ENCODE peak calls at places on chromosomes 3 and 15, in six cellular contexts. One of them, this sample, is unnamed.

GRCh38 chr15:96851613-96852012 is 521.1 kb downstream of the NR2F2 start:
- DNase-seq in GM23338: no peak
- DNase-seq in breast epithelium: no peak
- DNase-seq in AG10803: no peak
- DNase-seq in transverse colon: no peak
- DNase-seq in heart left ventricle: no peak
- DNase-seq in this sample: no peak

GRCh38 chr3:45143673-45144670 is 2.2 kb downstream of the CDCP1 start:
- DNase-seq in AG10803: no peak
- DNase-seq in breast epithelium: no peak
- DNase-seq in GM23338: no peak
- DNase-seq in transverse colon: no peak
- DNase-seq in heart left ventricle: no peak
- DNase-seq in this sample: no peak

GRCh38 chr15:45669422-45669821 is 34.6 kb downstream of the SQOR start:
- DNase-seq in breast epithelium: no peak
- DNase-seq in GM23338: no peak
- DNase-seq in heart left ventricle: no peak
- DNase-seq in transverse colon: no peak
- DNase-seq in AG10803: no peak
- DNase-seq in this sample: no peak

GRCh38 chr3:128854382-128854939 is 25.0 kb upstream of the ACAD9 start:
- DNase-seq in heart left ventricle: no peak
- DNase-seq in GM23338: no peak
- DNase-seq in transverse colon: no peak
- DNase-seq in breast epithelium: no peak
- DNase-seq in AG10803: no peak
- DNase-seq in this sample: no peak

GRCh38 chr3:133494469-133494868 is 79.0 kb upstream of the CDV3 start:
- DNase-seq in GM23338: peak; percentile 76
- DNase-seq in heart left ventricle: no peak
- DNase-seq in transverse colon: no peak
- DNase-seq in AG10803: peak; percentile 9
- DNase-seq in breast epithelium: no peak
- DNase-seq in this sample: no peak

GRCh38 chr15:44231842-44232241 is 36.8 kb upstream of the FRMD5 start:
- DNase-seq in heart left ventricle: no peak
- DNase-seq in breast epithelium: no peak
- DNase-seq in AG10803: no peak
- DNase-seq in transverse colon: no peak
- DNase-seq in GM23338: no peak
- DNase-seq in this sample: no peak

GRCh38 chr3:134795776-134796312 is 784 bp downstream of the EPHB1 start:
- DNase-seq in transverse colon: no peak
- DNase-seq in AG10803: peak; percentile 52
- DNase-seq in breast epithelium: no peak
- DNase-seq in heart left ventricle: no peak
- DNase-seq in GM23338: peak; percentile 56
- DNase-seq in this sample: no peak

GRCh38 chr3:141894524-141895176 is 18.2 kb downstream of the ATP1B3 start:
- DNase-seq in AG10803: peak; percentile 89
- DNase-seq in transverse colon: no peak
- DNase-seq in heart left ventricle: no peak
- DNase-seq in breast epithelium: no peak
- DNase-seq in GM23338: no peak
- DNase-seq in this sample: no peak

GRCh38 chr15:72271895-72272212 is 500 bp downstream of the PARP6 start:
- DNase-seq in GM23338: peak; percentile 48
- DNase-seq in breast epithelium: no peak
- DNase-seq in heart left ventricle: no peak
- DNase-seq in transverse colon: no peak
- DNase-seq in AG10803: peak; percentile 3
- DNase-seq in this sample: no peak

GRCh38 chr15:35308802-35309201 is 223.7 kb upstream of the NANOGP8 start:
- DNase-seq in breast epithelium: no peak
- DNase-seq in heart left ventricle: peak; percentile 21
- DNase-seq in GM23338: no peak
- DNase-seq in transverse colon: peak; percentile 38
- DNase-seq in AG10803: peak; percentile 97
- DNase-seq in this sample: no peak

GRCh38 chr15:65365229-65365628 is 12.6 kb downstream of the IGDCC3 start:
- DNase-seq in AG10803: no peak
- DNase-seq in heart left ventricle: no peak
- DNase-seq in GM23338: peak; percentile 75
- DNase-seq in breast epithelium: no peak
- DNase-seq in transverse colon: no peak
- DNase-seq in this sample: no peak

DNA sequence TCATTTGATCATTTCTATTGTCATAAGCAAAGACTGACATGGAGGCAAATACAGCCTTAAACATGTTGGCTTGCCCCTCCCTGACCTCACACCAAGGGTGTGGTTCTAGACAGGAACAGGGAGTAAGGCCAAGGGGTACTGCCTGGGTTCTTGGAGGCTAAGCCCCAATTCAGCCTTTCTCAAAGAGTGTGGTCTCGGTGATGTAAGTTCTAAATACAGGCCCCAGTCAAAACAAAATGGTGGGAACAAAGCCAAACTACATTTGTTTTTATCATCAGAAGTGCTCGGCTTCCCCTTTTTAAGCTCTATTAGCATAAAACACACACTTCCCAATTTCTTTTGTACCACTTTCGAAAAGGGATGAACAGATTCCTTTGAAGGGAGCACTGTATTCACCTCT is 129.5 kb downstream of the ATP8B4 start:
- DNase-seq in transverse colon: no peak
- DNase-seq in heart left ventricle: peak; percentile 30
- DNase-seq in AG10803: no peak
- DNase-seq in GM23338: no peak
- DNase-seq in breast epithelium: no peak
- DNase-seq in this sample: no peak
- TF ChIP-seq CTCF in transverse colon: no peak
- TF ChIP-seq CTCF in heart left ventricle: no peak
- TF ChIP-seq CTCF in AG10803: no peak
- TF ChIP-seq CTCF in GM23338: no peak
- TF ChIP-seq CTCF in breast epithelium: no peak
- TF ChIP-seq CTCF in this sample: no peak

GRCh38 chr3:32153414-32154016 is 47.1 kb downstream of the GPD1L start:
- DNase-seq in transverse colon: no peak
- DNase-seq in heart left ventricle: no peak
- DNase-seq in GM23338: no peak
- DNase-seq in AG10803: no peak
- DNase-seq in breast epithelium: no peak
- DNase-seq in this sample: no peak

GRCh38 chr3:32155117-32155516 is 48.7 kb downstream of the GPD1L start:
- DNase-seq in GM23338: no peak
- DNase-seq in AG10803: no peak
- DNase-seq in breast epithelium: no peak
- DNase-seq in heart left ventricle: no peak
- DNase-seq in transverse colon: no peak
- DNase-seq in this sample: no peak

GRCh38 chr3:32148356-32148755 is 41.9 kb downstream of the GPD1L start:
- DNase-seq in AG10803: no peak
- DNase-seq in GM23338: no peak
- DNase-seq in breast epithelium: no peak
- DNase-seq in heart left ventricle: no peak
- DNase-seq in transverse colon: no peak
- DNase-seq in this sample: no peak

GRCh38 chr3:32157600-32158264 is 51.3 kb downstream of the GPD1L start:
- DNase-seq in GM23338: no peak
- DNase-seq in heart left ventricle: no peak
- DNase-seq in transverse colon: no peak
- DNase-seq in AG10803: peak; percentile 12
- DNase-seq in breast epithelium: no peak
- DNase-seq in this sample: no peak

DNA sequence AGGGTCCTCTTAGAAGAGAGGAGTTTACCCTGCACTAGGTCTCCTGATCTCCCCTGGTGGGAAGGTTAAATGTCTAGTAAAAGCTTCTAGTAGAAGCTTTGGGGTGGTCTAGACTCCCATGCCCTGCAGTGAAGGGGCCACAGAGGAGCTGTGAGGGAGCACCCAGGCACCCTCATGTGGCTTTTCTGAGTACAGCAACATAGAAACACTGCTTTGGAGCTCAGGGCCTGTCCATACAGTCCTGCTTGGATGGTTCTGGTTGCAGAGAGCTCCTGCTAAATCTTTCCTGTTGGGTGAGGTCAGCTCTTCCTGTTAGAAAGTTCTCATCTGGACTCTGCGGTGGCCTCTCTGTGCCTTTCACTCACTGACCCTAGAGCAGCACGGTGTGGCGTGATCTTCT is 47.8 kb downstream of the GPD1L start:
- DNase-seq in heart left ventricle: no peak
- DNase-seq in breast epithelium: no peak
- DNase-seq in AG10803: no peak
- DNase-seq in GM23338: peak; percentile 69
- DNase-seq in transverse colon: no peak
- DNase-seq in this sample: no peak
- TF ChIP-seq CTCF in heart left ventricle: no peak
- TF ChIP-seq CTCF in breast epithelium: no peak
- TF ChIP-seq CTCF in AG10803: peak; percentile 19
- TF ChIP-seq CTCF in GM23338: peak; percentile 79
- TF ChIP-seq CTCF in transverse colon: no peak
- TF ChIP-seq CTCF in this sample: no peak

DNA sequence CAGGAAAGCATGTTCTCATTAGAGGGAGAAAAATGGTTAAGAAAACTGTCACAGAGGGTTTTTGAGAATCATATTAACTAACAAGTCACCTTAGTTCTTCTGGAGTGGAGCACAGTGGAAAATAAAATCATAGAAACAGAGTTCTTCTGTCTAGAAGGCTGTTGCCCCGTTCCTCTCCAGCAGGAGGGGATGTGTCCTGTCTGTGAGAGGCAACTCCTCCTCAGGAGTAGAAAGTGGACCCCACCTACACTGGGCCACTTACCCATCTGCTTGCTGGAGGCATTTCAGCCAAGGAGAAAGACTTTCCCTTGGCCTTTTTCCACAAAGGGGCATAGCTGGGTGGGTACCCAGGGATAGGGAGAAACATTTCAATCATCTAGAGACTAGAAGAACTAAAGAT is 106.6 kb downstream of the SSR3 start:
- DNase-seq in GM23338: peak; percentile 81
- DNase-seq in heart left ventricle: no peak
- DNase-seq in transverse colon: no peak
- DNase-seq in breast epithelium: no peak
- DNase-seq in AG10803: peak; percentile 26
- DNase-seq in this sample: no peak
- TF ChIP-seq CTCF in GM23338: peak; percentile 81
- TF ChIP-seq CTCF in heart left ventricle: peak; percentile 7
- TF ChIP-seq CTCF in transverse colon: peak; percentile 12
- TF ChIP-seq CTCF in breast epithelium: no peak
- TF ChIP-seq CTCF in AG10803: peak; percentile 59
- TF ChIP-seq CTCF in this sample: peak; percentile 19

GRCh38 chr15:85318048-85318731 is 62.2 kb upstream of the AKAP13 start:
- DNase-seq in transverse colon: peak; percentile 84
- DNase-seq in breast epithelium: no peak
- DNase-seq in heart left ventricle: no peak
- DNase-seq in GM23338: no peak
- DNase-seq in AG10803: peak; percentile 92
- DNase-seq in this sample: no peak
- TF ChIP-seq CTCF in transverse colon: no peak
- TF ChIP-seq CTCF in breast epithelium: no peak
- TF ChIP-seq CTCF in heart left ventricle: no peak
- TF ChIP-seq CTCF in GM23338: no peak
- TF ChIP-seq CTCF in AG10803: peak; percentile 32
- TF ChIP-seq CTCF in this sample: no peak

This sample was measured in mesothelial cell of epicardium.